ENCODE peak calls at places on chromosomes 11 and 22, in five cellular contexts. B is ACHN, I is IMR-90, U is fibroblast of lung, F is COLO829. M is an unnamed sample.

GRCh38 chr11:67606477-67607295 is at the start of gene NDUFV1:
- DNase-seq in U (peak; percentile 89), F (peak; percentile 68), I (peak; percentile 87), B (peak; percentile 90), M (peak; percentile 94)

GRCh38 chr11:38927993-38928392 is 2330.0 kb upstream of the RAG2 start:
- DNase-seq in I (no peak), B (no peak), F (no peak), U (no peak), M (no peak)

GRCh38 chr11:95154514-95154913 is 64.9 kb downstream of the ENDOD1 start:
- DNase-seq in B (peak; percentile 48), F (peak; percentile 56), U (peak; percentile 42), I (peak; percentile 19), M (peak; percentile 62)

GRCh38 chr11:117062503-117062902 is 35.7 kb downstream of the SIK3 start:
- DNase-seq in B (no peak), F (no peak), U (no peak), I (no peak), M (no peak)

GRCh38 chr22:43652845-43653244 is 159.3 kb downstream of the EFCAB6 start:
- DNase-seq in B (no peak), I (no peak), U (no peak), F (no peak), M (no peak)

GRCh38 chr11:559020-559620 is 1.4 kb downstream of the LMNTD2 start:
- DNase-seq in U (no peak), F (no peak), B (no peak), I (no peak), M (no peak)

GRCh38 chr11:123493393-123494063 is 63.5 kb downstream of the GRAMD1B start:
- DNase-seq in B (no peak), F (no peak), U (no peak), I (no peak), M (no peak)

GRCh38 chr11:111407652-111408051 is 28.6 kb upstream of the POU2AF1 start:
- DNase-seq in U (no peak), I (no peak), B (no peak), F (no peak), M (no peak)

GRCh38 chr11:19805346-19805745 is 92.7 kb downstream of the NAV2 start:
- DNase-seq in F (no peak), U (no peak), B (no peak), I (no peak), M (no peak)

GRCh38 chr11:96827164-96827563 is 437.4 kb downstream of the JRKL start:
- DNase-seq in B (no peak), U (peak; percentile 22), I (peak; percentile 0), F (no peak), M (no peak)

GRCh38 chr11:12207384-12208150 is 97.2 kb downstream of the MICAL2 start:
- DNase-seq in B (peak; percentile 55), F (no peak), U (peak; percentile 87), I (peak; percentile 86), M (peak; percentile 34)

GRCh38 chr11:57674251-57674650 is 6.3 kb downstream of the ZDHHC5 start:
- DNase-seq in I (no peak), F (no peak), B (peak; percentile 81), U (no peak), M (no peak)

GRCh38 chr22:49307870-49308269 is 519.8 kb downstream of the BRD1 start:
- DNase-seq in B (no peak), I (no peak), U (no peak), F (no peak), M (no peak)

GRCh38 chr22:37498289-37498909 is 12.2 kb upstream of the MFNG start:
- DNase-seq in B (no peak), U (no peak), F (no peak), I (no peak), M (no peak)

GRCh38 chr22:29782061-29782845 is 15.1 kb downstream of the UQCR10 start:
- DNase-seq in I (peak; percentile 46), F (no peak), B (no peak), U (peak; percentile 71), M (no peak)

GRCh38 chr22:36540867-36541642 is 12.1 kb upstream of the EIF3D start:
- DNase-seq in F (no peak), B (peak; percentile 94), I (no peak), U (peak; percentile 69), M (no peak)

GRCh38 chr22:32661296-32661695 is 140.2 kb upstream of the TIMP3 start:
- DNase-seq in U (peak; percentile 96), I (peak; percentile 94), F (peak; percentile 98), B (peak; percentile 24), M (no peak)

GRCh38 chr11:78784321-78785061 is 209.8 kb upstream of the NARS2 start:
- DNase-seq in U (peak; percentile 86), I (peak; percentile 95), B (no peak), F (no peak), M (no peak)

GRCh38 chr11:35683728-35684339 is 21.3 kb downstream of the TRIM44 start:
- DNase-seq in U (no peak), F (no peak), B (no peak), I (peak; percentile 40), M (peak; percentile 81)

GRCh38 chr11:111573821-111574249 is 28.4 kb upstream of the SIK2 start:
- DNase-seq in U (no peak), F (no peak), B (no peak), I (no peak), M (no peak)

GRCh38 chr11:75240381-75241035 is at the start of gene TPBGL:
- DNase-seq in I (no peak), B (no peak), F (no peak), U (peak; percentile 6), M (no peak)

GRCh38 chr11:76822406-76822805 is 38.3 kb upstream of the ACER3 start:
- DNase-seq in U (no peak), F (no peak), B (no peak), I (no peak), M (no peak)

GRCh38 chr22:27474711-27475547 is 326.6 kb downstream of the MN1 start:
- DNase-seq in F (peak; percentile 30), U (peak; percentile 98), B (peak; percentile 96), I (peak; percentile 94), M (no peak)

GRCh38 chr11:61071208-61071681 is 31.0 kb upstream of the CD5 start:
- DNase-seq in U (no peak), I (no peak), B (no peak), F (no peak), M (no peak)

GRCh38 chr22:31425331-31426050 is 26.1 kb downstream of the DRG1 start:
- DNase-seq in I (peak; percentile 12), F (no peak), U (no peak), B (no peak), M (peak; percentile 34)

GRCh38 chr22:41092847-41093371 is 517 bp downstream of the EP300 start:
- DNase-seq in U (peak; percentile 24), B (peak; percentile 34), F (no peak), I (peak; percentile 20), M (peak; percentile 74)

GRCh38 chr11:86061483-86061882 is 7.4 kb downstream of the PICALM start:
- DNase-seq in F (no peak), B (no peak), I (no peak), U (no peak), M (no peak)

GRCh38 chr11:11349051-11349450 is 4.0 kb downstream of the CSNK2A3 start:
- DNase-seq in F (no peak), I (no peak), B (no peak), U (no peak), M (no peak)

GRCh38 chr11:7575841-7576451 is 62.1 kb downstream of the PPFIBP2 start:
- DNase-seq in U (no peak), B (no peak), F (no peak), I (no peak), M (no peak)

GRCh38 chr11:120748485-120748814 is 236.9 kb downstream of the GRIK4 start:
- DNase-seq in F (no peak), B (no peak), I (no peak), U (no peak), M (no peak)

GRCh38 chr11:65488273-65489058 is 10.4 kb upstream of the MALAT1 start:
- DNase-seq in F (no peak), U (peak; percentile 72), B (peak; percentile 29), I (peak; percentile 71), M (no peak)

M was measured in RKO.